ENCODE peak calls at places on chromosomes 7 and 10, in nine cellular contexts. D is activated naive CD8-positive, alpha-beta T cell treated with anti-CD3 and anti-CD28 coated beads, Interleukin-2, amount 50 U/mL, for 24 hours; S is NCI-H2029 treated with DMSO at 0.1 percent for 48 hours; Q is NCI-H1105; F is neural crest cell; W is stimulated activated CD8-positive, alpha-beta memory T cell treated with anti-CD3 and anti-CD28 coated beads, Interleukin-12 subunit alpha, Interleukin-12 subunit beta, amount 100 ng/mL, for 4 hours; M is ecto neural progenitor cell; B is stimulated activated naive CD8-positive, alpha-beta T cell treated with anti-CD3 and anti-CD28 coated beads, Interleukin-15, Interleukin-2, amounts not matched to agents 100 U/mL and 50 U/mL, for 24 hours; U is psoas muscle. A is an unnamed sample.

GRCh38 chr7:29255839-29256782 is 61.5 kb downstream of the CHN2 start:
- DNase-seq in M (no peak), D (no peak), B (no peak), Q (no peak), F (no peak), S (no peak), U (no peak), W (no peak), A (no peak)

GRCh38 chr7:41824284-41824683 is 121.4 kb upstream of the INHBA start:
- DNase-seq in D (no peak), Q (no peak), F (no peak), U (no peak), S (no peak), B (peak), W (no peak), M (no peak), A (no peak)

GRCh38 chr7:2508327-2509231 is 11.0 kb upstream of the LFNG start:
- DNase-seq in F (no peak), S (peak), B (peak), U (peak), Q (no peak), M (no peak), D (peak), W (peak), A (no peak)

GRCh38 chr7:98329974-98330373 is 48.5 kb downstream of the BRI3 start:
- DNase-seq in S (no peak), M (no peak), Q (no peak), B (no peak), D (no peak), F (no peak), W (no peak), U (no peak), A (no peak)

GRCh38 chr10:7533657-7534479 is 123.0 kb upstream of the SFMBT2 start:
- DNase-seq in Q (no peak), W (no peak), D (no peak), M (no peak), S (no peak), B (no peak), U (no peak), F (no peak), A (no peak)

GRCh38 chr7:14761506-14762296 is 140.8 kb downstream of the DGKB start:
- DNase-seq in D (no peak), Q (peak), B (no peak), W (no peak), S (peak), U (peak), M (no peak), F (no peak), A (peak)

GRCh38 chr7:144738708-144739314 is 97.0 kb downstream of the TPK1 start:
- DNase-seq in D (peak), M (no peak), U (no peak), S (no peak), Q (no peak), F (no peak), W (no peak), B (no peak), A (peak)

GRCh38 chr7:148866362-148866761 is 17.7 kb downstream of the EZH2 start:
- DNase-seq in Q (no peak), F (no peak), M (no peak), S (no peak), U (no peak), D (no peak), W (no peak), B (no peak), A (no peak)

GRCh38 chr10:119111968-119112515 is 8.1 kb downstream of the DENND10 start:
- DNase-seq in U (no peak), F (no peak), M (no peak), S (no peak), D (no peak), B (no peak), W (no peak), Q (no peak), A (no peak)

GRCh38 chr10:96244354-96244753 is 27.0 kb downstream of the BLNK start:
- DNase-seq in U (no peak), W (no peak), M (no peak), Q (no peak), B (peak), D (peak), F (no peak), S (no peak), A (no peak)

GRCh38 chr10:132876967-132877366 is 65.4 kb downstream of the CFAP46 start:
- DNase-seq in F (no peak), Q (no peak), W (no peak), M (peak), B (no peak), D (no peak), S (no peak), U (no peak), A (no peak)

GRCh38 chr7:94374721-94375120 is 20.0 kb upstream of the COL1A2 start:
- DNase-seq in B (no peak), F (no peak), D (no peak), W (no peak), U (no peak), M (no peak), Q (no peak), S (no peak), A (no peak)

GRCh38 chr10:76631054-76631453 is 1006.6 kb downstream of the KCNMA1 start:
- DNase-seq in F (no peak), W (no peak), S (no peak), B (no peak), M (no peak), U (no peak), Q (no peak), D (no peak), A (no peak)

GRCh38 chr10:126235091-126235978 is 152.9 kb downstream of the ADAM12 start:
- DNase-seq in D (no peak), B (no peak), S (no peak), U (no peak), M (peak), Q (no peak), W (no peak), F (no peak), A (peak)

GRCh38 chr7:41035788-41036187 is 667.1 kb downstream of the INHBA start:
- DNase-seq in B (no peak), W (no peak), S (no peak), Q (no peak), M (no peak), D (no peak), F (no peak), U (no peak), A (no peak)